ENCODE peak calls at places on chromosomes 4 and X, in six cellular contexts. M is cardiac fibroblast, U is AG04450, Q is tibial nerve, Y is HFF-Myc, L is GM13976. K is an unnamed sample.
A peak's percentile ranks its signal among the peaks of the same experiment; 100 is the strongest.

GRCh38 chrX:15221321-15221720 is 48.6 kb downstream of the ASB9 start:
- DNase-seq in M (no peak), U (no peak), Q (no peak), Y (no peak), L (no peak), K (no peak)

GRCh38 chr4:108512615-108513505 is 107.5 kb upstream of the RPL34 start:
- DNase-seq in M (peak; percentile 38), U (peak; percentile 20), Q (no peak), Y (no peak), L (no peak), K (no peak)

GRCh38 chrX:53080628-53081580 is 1.3 kb upstream of the TSPYL2 start:
- DNase-seq in M (peak; percentile 37), U (no peak), Q (no peak), Y (no peak), L (no peak), K (no peak)

GRCh38 chrX:115579786-115580294 is 18.9 kb downstream of the PLS3 start:
- DNase-seq in M (no peak), U (no peak), Q (no peak), Y (no peak), L (no peak), K (no peak)

GRCh38 chr4:96677499-96677898 is 837.6 kb downstream of the PDHA2 start:
- DNase-seq in M (peak; percentile 45), U (no peak), Q (no peak), Y (no peak), L (no peak), K (no peak)

GRCh38 chr4:134585972-134586371 is 384.4 kb upstream of the PABPC4L start:
- DNase-seq in M (peak; percentile 14), U (no peak), Q (no peak), Y (no peak), L (no peak), K (no peak)

GRCh38 chrX:120301497-120301896 is 9.8 kb downstream of the TMEM255A start:
- DNase-seq in M (no peak), U (no peak), Q (no peak), Y (no peak), L (no peak), K (no peak)

GRCh38 chr4:143251781-143252180 is 67.1 kb downstream of the USP38 start:
- DNase-seq in M (no peak), U (peak; percentile 15), Q (no peak), Y (no peak), L (no peak), K (no peak)

GRCh38 chr4:136277741-136278140 is 1254.6 kb downstream of the PCDH18 start:
- DNase-seq in M (no peak), U (no peak), Q (no peak), Y (no peak), L (no peak), K (no peak)

GRCh38 chrX:107272431-107272921 is 66.1 kb downstream of the DNAAF6 start:
- DNase-seq in M (peak; percentile 0), U (no peak), Q (no peak), Y (no peak), L (no peak), K (no peak)

GRCh38 chrX:131841496-131842410 is 181.3 kb upstream of the STK26 start:
- DNase-seq in M (peak; percentile 62), U (no peak), Q (no peak), Y (no peak), L (peak; percentile 73), K (no peak)

GRCh38 chrX:3037218-3037617 is 4.1 kb upstream of the ARSF start:
- DNase-seq in M (no peak), U (no peak), Q (no peak), Y (no peak), L (no peak), K (no peak)

GRCh38 chrX:22952011-22952410 is 47.7 kb upstream of the DDX53 start:
- DNase-seq in M (peak; percentile 53), U (no peak), Q (no peak), Y (no peak), L (no peak), K (no peak)

GRCh38 chrX:120560405-120560841 is 339 bp downstream of the CUL4B start:
- DNase-seq in M (no peak), U (no peak), Q (no peak), Y (no peak), L (no peak), K (no peak)

GRCh38 chr4:91592125-91592524 is 711.6 kb upstream of the GRID2 start:
- DNase-seq in M (no peak), U (no peak), Q (no peak), Y (no peak), L (no peak), K (no peak)

GRCh38 chrX:39907964-39908616 is 189.7 kb downstream of the BCOR start:
- DNase-seq in M (peak; percentile 89), U (peak; percentile 84), Q (peak; percentile 24), Y (peak; percentile 76), L (no peak), K (peak; percentile 80)

GRCh38 chr4:87803421-87803820 is 4.1 kb downstream of the IBSP start:
- DNase-seq in M (no peak), U (no peak), Q (no peak), Y (no peak), L (no peak), K (no peak)

GRCh38 chr4:89482248-89482647 is 174.6 kb upstream of the GPRIN3 start:
- DNase-seq in M (peak; percentile 63), U (no peak), Q (no peak), Y (peak; percentile 22), L (peak; percentile 41), K (no peak)

GRCh38 chr4:45323453-45324058 is 597.2 kb upstream of the GNPDA2 start:
- DNase-seq in M (no peak), U (no peak), Q (no peak), Y (no peak), L (no peak), K (no peak)

GRCh38 chrX:146278381-146278780 is 460.8 kb downstream of the SLITRK2 start:
- DNase-seq in M (no peak), U (no peak), Q (no peak), Y (no peak), L (no peak), K (no peak)
- TF ChIP-seq CTCF in M (no peak), U (no peak), Q (no peak), Y (no peak), L (no peak), K (no peak)

DNA sequence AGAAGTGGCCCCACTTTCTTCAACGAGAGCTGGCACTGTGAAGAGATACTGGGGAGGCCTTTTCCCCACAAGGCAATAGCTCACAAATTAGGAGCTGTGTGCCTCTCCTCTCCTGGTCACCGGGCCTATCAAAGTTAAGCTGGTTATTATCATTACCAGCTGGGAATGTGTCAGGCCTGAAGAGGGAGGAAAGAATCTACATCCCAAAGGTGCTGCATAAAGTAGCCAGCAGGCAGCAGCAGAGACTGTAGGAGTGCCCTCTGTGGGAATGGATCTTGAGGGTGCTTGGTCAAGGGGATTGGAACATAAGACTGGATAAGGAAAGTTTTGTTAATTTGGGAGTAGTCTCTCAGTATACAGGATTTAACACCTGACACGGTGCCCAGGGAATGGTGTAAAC is 9.1 kb upstream of the TMPRSS11D start:
- DNase-seq in M (no peak), U (no peak), Q (no peak), Y (no peak), L (no peak), K (no peak)
- TF ChIP-seq CTCF in M (peak; percentile 19), U (peak; percentile 23), Q (no peak), Y (peak; percentile 38), L (no peak), K (peak; percentile 19)

GRCh38 chr4:152729466-152729865 is 49.7 kb upstream of the TMEM154 start:
- DNase-seq in M (peak; percentile 61), U (no peak), Q (no peak), Y (no peak), L (no peak), K (no peak)
- TF ChIP-seq CTCF in M (no peak), U (no peak), Q (no peak), Y (no peak), L (no peak), K (no peak)

DNA sequence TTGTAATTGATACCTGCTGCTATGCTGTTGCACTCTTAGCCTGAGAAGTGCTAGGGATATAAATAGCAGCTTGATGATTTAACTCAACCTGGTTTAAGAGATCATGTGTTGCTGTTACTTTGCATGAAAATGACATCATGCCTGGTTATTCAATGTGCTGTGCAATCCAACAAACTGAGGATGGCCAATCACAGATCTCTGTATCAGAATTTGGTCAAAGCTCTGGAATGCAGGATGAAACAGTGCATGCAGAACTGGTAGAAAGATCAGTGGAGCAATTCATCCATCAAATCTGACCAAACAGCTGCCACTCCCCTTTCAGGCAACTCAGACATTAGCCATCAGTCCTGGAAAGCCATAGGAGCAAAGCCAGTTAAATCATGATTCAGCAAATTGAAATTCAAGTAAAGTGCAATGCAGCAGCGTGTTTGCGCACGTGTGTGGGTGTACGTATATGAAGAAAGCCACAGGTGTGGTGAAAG is 160.3 kb upstream of the RASGEF1B start:
- DNase-seq in M (peak; percentile 75), U (no peak), Q (no peak), Y (no peak), L (no peak), K (peak; percentile 12)
- TF ChIP-seq CTCF in M (no peak), U (no peak), Q (no peak), Y (no peak), L (no peak), K (no peak)

GRCh38 chrX:123450217-123450616 is 266.1 kb downstream of the GRIA3 start:
- DNase-seq in M (peak; percentile 3), U (no peak), Q (no peak), Y (no peak), L (no peak), K (no peak)
- TF ChIP-seq CTCF in M (peak; percentile 37), U (peak; percentile 45), Q (no peak), Y (peak; percentile 32), L (peak; percentile 35), K (peak; percentile 38)

DNA sequence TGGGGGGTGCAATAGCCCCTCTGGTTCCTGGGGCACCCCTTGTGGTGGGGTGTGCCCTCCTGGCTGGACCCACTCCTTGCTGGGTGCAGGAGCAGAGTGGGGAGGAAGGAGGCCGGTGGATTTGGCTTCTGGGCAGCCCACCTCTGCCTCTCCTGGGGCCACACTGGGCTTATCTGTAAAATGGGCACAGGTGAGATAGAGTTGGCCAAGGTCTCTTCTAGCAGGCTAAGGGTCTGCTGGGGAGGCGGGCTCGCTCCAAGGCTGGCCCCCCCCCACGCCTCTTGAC is 12.8 kb downstream of the HMX1 start:
- DNase-seq in M (no peak), U (no peak), Q (no peak), Y (no peak), L (no peak), K (no peak)
- TF ChIP-seq CTCF in M (no peak), U (no peak), Q (no peak), Y (no peak), L (no peak), K (no peak)